ENCODE peak calls at places on chromosome 16, in seven cellular contexts. One of them, this sample, is unnamed. For H3K4me1 and H3K9me3, the result is how much of the 10 kb centered on the place peaks cover.

GRCh38 chr16:75204410-75204758 is 2.6 kb downstream of the CTRB2 start:
- DNase-seq in tibial artery: no peak
- DNase-seq in CD8-positive, alpha-beta T cell: no peak
- DNase-seq in neuronal stem cell: no peak
- DNase-seq in A549: no peak
- DNase-seq in heart right ventricle: no peak
- DNase-seq in vagina: no peak
- DNase-seq in this sample: no peak

GRCh38 chr16:49605536-49606241 is 232.1 kb downstream of the C16orf78 start:
- DNase-seq in tibial artery: no peak
- DNase-seq in CD8-positive, alpha-beta T cell: no peak
- DNase-seq in heart right ventricle: no peak
- DNase-seq in vagina: peak
- DNase-seq in neuronal stem cell: no peak
- DNase-seq in A549: no peak
- DNase-seq in this sample: no peak

GRCh38 chr16:3049921-3050481 is 3.6 kb downstream of the MMP25 start:
- DNase-seq in heart right ventricle: no peak
- DNase-seq in tibial artery: no peak
- DNase-seq in neuronal stem cell: no peak
- DNase-seq in CD8-positive, alpha-beta T cell: no peak
- DNase-seq in vagina: no peak
- DNase-seq in A549: no peak
- DNase-seq in this sample: no peak

GRCh38 chr16:71426069-71426879 is 15.6 kb downstream of the TLE7 start:
- DNase-seq in heart right ventricle: no peak
- DNase-seq in CD8-positive, alpha-beta T cell: no peak
- DNase-seq in vagina: no peak
- DNase-seq in neuronal stem cell: peak
- DNase-seq in tibial artery: no peak
- DNase-seq in A549: peak
- DNase-seq in this sample: peak

GRCh38 chr16:71703324-71703723 is 21.2 kb downstream of the PHLPP2 start:
- DNase-seq in tibial artery: no peak
- DNase-seq in CD8-positive, alpha-beta T cell: no peak
- DNase-seq in vagina: no peak
- DNase-seq in heart right ventricle: no peak
- DNase-seq in neuronal stem cell: no peak
- DNase-seq in A549: no peak
- DNase-seq in this sample: no peak

GRCh38 chr16:85750827-85751641 is at the start of gene C16orf74:
- DNase-seq in CD8-positive, alpha-beta T cell: no peak
- DNase-seq in vagina: no peak
- DNase-seq in neuronal stem cell: no peak
- DNase-seq in heart right ventricle: peak
- DNase-seq in tibial artery: no peak
- DNase-seq in A549: peak
- DNase-seq in this sample: peak

GRCh38 chr16:71937868-71938510 is 42.7 kb downstream of the IST1 start:
- DNase-seq in A549: no peak
- DNase-seq in tibial artery: no peak
- DNase-seq in vagina: no peak
- DNase-seq in neuronal stem cell: no peak
- DNase-seq in heart right ventricle: no peak
- DNase-seq in CD8-positive, alpha-beta T cell: no peak
- DNase-seq in this sample: no peak

GRCh38 chr16:87047221-87048037 is 269.8 kb downstream of the C16orf95 start:
- DNase-seq in neuronal stem cell: no peak
- DNase-seq in vagina: no peak
- DNase-seq in heart right ventricle: no peak
- DNase-seq in tibial artery: peak
- DNase-seq in A549: no peak
- DNase-seq in CD8-positive, alpha-beta T cell: no peak
- DNase-seq in this sample: peak

GRCh38 chr16:64196444-64196843 is 925.4 kb downstream of the CDH11 start:
- DNase-seq in heart right ventricle: no peak
- DNase-seq in A549: no peak
- DNase-seq in vagina: no peak
- DNase-seq in tibial artery: no peak
- DNase-seq in neuronal stem cell: no peak
- DNase-seq in CD8-positive, alpha-beta T cell: no peak
- DNase-seq in this sample: no peak

GRCh38 chr16:15607700-15608396 is 35.1 kb downstream of the MARF1 start:
- DNase-seq in vagina: no peak
- DNase-seq in heart right ventricle: peak
- DNase-seq in A549: no peak
- DNase-seq in tibial artery: peak
- DNase-seq in CD8-positive, alpha-beta T cell: no peak
- DNase-seq in neuronal stem cell: no peak
- DNase-seq in this sample: peak
- H3K4me1 ChIP-seq in vagina: under half
- H3K4me1 ChIP-seq in heart right ventricle: under half
- H3K4me1 ChIP-seq in A549: under half
- H3K4me1 ChIP-seq in tibial artery: under half
- H3K4me1 ChIP-seq in CD8-positive, alpha-beta T cell: under half
- H3K4me1 ChIP-seq in neuronal stem cell: under half
- H3K4me1 ChIP-seq in this sample: under half

DNA sequence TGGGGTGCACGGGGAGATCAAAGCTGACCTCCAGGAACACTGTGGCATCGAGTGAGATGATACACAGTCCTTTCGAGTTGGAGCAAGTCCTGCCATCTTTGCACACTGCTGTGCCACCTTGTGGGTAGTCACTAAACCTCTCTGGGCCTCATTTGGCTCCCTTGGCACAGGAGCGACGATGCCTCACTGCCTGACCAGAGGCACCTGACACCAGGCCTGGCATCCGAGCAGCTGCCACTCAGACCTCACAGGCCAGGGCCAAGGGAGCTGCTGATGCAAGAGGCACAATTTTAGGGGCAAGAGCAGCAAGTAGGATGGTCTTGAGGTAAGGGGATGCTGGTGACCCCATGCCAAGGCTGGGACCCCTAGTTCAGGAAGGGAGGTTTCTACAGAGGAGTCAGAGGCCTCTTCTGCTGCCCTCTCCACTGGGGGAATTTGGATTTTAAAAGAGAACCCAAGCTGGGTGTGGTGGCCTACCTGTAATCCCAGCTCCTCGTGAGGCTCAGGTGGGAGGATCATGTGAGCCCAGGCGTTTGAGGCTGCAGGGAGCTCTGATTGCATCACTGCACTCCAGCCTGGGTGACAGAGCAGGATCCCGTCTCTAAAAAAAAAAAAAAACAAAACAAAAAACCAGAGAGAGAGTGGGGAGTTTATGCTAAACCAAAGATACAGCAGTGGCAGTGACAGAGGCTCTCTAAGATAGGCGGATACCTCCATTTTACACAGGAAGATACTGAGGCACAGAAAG is 6.7 kb upstream of the ADGRG1 start:
- DNase-seq in neuronal stem cell: no peak
- DNase-seq in A549: no peak
- DNase-seq in CD8-positive, alpha-beta T cell: no peak
- DNase-seq in heart right ventricle: no peak
- DNase-seq in tibial artery: peak
- DNase-seq in vagina: no peak
- DNase-seq in this sample: no peak
- H3K4me3 ChIP-seq in neuronal stem cell: no peak
- H3K4me3 ChIP-seq in A549: no peak
- H3K4me3 ChIP-seq in CD8-positive, alpha-beta T cell: no peak
- H3K4me3 ChIP-seq in heart right ventricle: no peak
- H3K4me3 ChIP-seq in tibial artery: no peak
- H3K4me3 ChIP-seq in vagina: no peak
- H3K4me3 ChIP-seq in this sample: no peak

GRCh38 chr16:35186045-35186759 is 1726.8 kb downstream of the TP53TG3F start:
- DNase-seq in heart right ventricle: no peak
- DNase-seq in vagina: peak
- DNase-seq in neuronal stem cell: no peak
- DNase-seq in A549: no peak
- DNase-seq in CD8-positive, alpha-beta T cell: no peak
- DNase-seq in tibial artery: no peak
- DNase-seq in this sample: no peak
- H3K9me3 ChIP-seq in heart right ventricle: under half
- H3K9me3 ChIP-seq in vagina: under half
- H3K9me3 ChIP-seq in neuronal stem cell: half or more
- H3K9me3 ChIP-seq in A549: under half
- H3K9me3 ChIP-seq in CD8-positive, alpha-beta T cell: under half
- H3K9me3 ChIP-seq in tibial artery: under half
- H3K9me3 ChIP-seq in this sample: under half

DNA sequence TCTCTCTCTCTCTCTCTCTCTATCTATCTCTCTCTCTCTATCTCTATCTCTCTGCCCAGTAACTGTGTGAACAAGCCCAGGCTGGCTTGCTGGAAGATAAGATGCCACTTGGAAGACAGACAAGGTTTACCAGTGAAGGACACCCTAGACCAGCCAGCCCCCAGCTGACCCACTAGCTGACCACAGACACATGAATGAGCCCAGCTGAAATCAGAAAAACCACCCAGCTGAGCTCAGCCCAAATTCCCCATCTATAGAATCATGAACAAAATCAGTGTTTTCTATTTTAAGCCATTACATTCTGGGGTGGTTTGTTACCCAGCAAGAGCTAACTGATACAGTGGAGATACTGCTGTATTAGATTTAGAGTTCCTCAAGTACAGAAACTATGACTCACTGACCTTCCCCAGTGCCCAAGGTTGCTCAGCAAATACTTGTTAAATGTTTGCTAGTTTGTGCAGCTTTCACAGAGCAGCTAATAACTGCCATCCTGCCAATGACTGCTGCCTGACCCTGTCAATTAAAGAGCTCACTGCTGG is 18.0 kb downstream of the EMP2 start:
- DNase-seq in heart right ventricle: no peak
- DNase-seq in CD8-positive, alpha-beta T cell: no peak
- DNase-seq in tibial artery: no peak
- DNase-seq in A549: no peak
- DNase-seq in vagina: no peak
- DNase-seq in neuronal stem cell: no peak
- DNase-seq in this sample: no peak
- H3K4me1 ChIP-seq in heart right ventricle: half or more
- H3K4me1 ChIP-seq in CD8-positive, alpha-beta T cell: under half
- H3K4me1 ChIP-seq in tibial artery: under half
- H3K4me1 ChIP-seq in A549: under half
- H3K4me1 ChIP-seq in vagina: half or more
- H3K4me1 ChIP-seq in neuronal stem cell: under half
- H3K4me1 ChIP-seq in this sample: under half

DNA sequence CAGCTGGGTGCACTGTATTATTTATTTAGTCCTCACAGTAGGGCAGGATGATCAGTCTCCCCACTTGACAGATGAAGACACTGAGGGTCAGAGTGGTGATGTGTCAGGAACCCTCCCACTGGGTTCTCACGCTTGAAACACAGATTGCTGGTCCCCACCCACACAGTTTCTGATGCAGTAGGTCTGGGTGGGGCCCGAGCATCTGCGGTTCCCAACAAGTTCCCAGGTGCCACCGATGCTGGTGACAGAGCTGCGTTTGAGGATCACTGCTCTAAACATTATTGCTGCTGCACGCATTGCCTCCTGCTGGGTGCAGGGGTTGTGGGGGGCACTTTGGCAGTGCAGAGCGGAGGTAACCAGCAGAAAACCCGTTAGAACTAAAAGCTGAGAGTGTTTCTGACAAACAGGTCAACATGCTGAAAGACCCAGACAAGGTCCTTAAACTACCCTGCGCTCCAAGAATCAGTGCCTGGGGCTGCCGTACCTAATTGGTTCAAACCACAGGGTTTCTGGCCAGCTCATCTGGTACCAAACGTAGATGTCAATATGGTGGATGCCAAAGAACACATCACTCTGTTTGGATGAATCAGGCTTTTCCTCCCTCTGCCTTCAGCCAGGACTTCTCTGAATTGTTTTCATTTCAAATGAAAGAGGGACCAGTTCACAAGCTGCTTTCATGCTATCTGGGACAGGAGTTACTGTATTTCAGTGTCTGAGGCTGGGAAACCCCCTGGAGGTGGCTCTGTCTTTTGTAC is 76.0 kb downstream of the ABCC1 start:
- DNase-seq in tibial artery: peak
- DNase-seq in neuronal stem cell: no peak
- DNase-seq in vagina: no peak
- DNase-seq in CD8-positive, alpha-beta T cell: peak
- DNase-seq in A549: peak
- DNase-seq in heart right ventricle: no peak
- DNase-seq in this sample: peak
- H3K4me3 ChIP-seq in tibial artery: no peak
- H3K4me3 ChIP-seq in neuronal stem cell: no peak
- H3K4me3 ChIP-seq in vagina: no peak
- H3K4me3 ChIP-seq in CD8-positive, alpha-beta T cell: no peak
- H3K4me3 ChIP-seq in A549: no peak
- H3K4me3 ChIP-seq in heart right ventricle: no peak
- H3K4me3 ChIP-seq in this sample: no peak

DNA sequence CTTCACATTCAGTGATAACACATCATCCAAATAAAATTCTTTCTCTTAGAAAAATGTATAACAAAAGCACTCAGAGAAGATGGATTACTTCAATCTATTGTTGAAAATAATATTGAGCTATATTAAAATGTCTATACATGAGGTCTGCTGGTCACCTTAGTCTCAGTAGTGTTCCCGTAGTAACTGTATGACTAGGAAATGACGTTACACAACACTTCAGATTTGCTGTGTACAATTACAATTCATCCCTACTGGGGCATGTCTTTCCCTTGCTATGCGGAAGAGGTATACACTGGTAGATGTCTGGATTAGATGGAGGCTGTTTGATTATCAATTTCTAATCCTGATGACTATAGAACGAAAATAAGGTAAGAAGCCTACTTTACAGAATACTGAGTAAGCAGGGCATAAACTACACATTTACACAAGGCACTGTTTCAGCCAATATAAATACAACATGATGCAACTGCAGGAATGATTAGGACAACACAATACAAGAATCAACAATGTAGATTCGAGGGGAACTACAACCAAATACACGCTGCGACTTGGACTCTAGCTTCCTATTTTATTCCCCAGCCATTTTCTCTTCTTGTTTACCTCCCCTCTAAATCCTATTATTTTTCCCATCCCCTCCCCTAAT is 982.5 kb upstream of the CDH8 start:
- DNase-seq in heart right ventricle: no peak
- DNase-seq in CD8-positive, alpha-beta T cell: no peak
- DNase-seq in vagina: no peak
- DNase-seq in neuronal stem cell: no peak
- DNase-seq in A549: no peak
- DNase-seq in tibial artery: no peak
- DNase-seq in this sample: no peak
- H3K9me3 ChIP-seq in heart right ventricle: under half
- H3K9me3 ChIP-seq in CD8-positive, alpha-beta T cell: under half
- H3K9me3 ChIP-seq in vagina: under half
- H3K9me3 ChIP-seq in neuronal stem cell: under half
- H3K9me3 ChIP-seq in A549: under half
- H3K9me3 ChIP-seq in tibial artery: under half
- H3K9me3 ChIP-seq in this sample: under half